ENCODE peak calls at places on chromosome 20, in ten cellular contexts. One of them, this sample, is unnamed. For H3K27me3 and H3K36me3, the result is how much of the 10 kb centered on the place peaks cover.

GRCh38 chr20:2349801-2350200 is 30.9 kb upstream of the TGM6 start:
- DNase-seq in heart right ventricle: no peak
- DNase-seq in uterus: no peak
- DNase-seq in colonic mucosa: no peak
- DNase-seq in psoas muscle: no peak
- DNase-seq in GM23338: no peak
- DNase-seq in adrenal gland: no peak
- DNase-seq in SK-N-SH: no peak
- DNase-seq in IMR-90: no peak
- DNase-seq in BE2C: no peak
- DNase-seq in this sample: no peak

GRCh38 chr20:5401277-5401676 is 84.5 kb upstream of the PROKR2 start:
- DNase-seq in heart right ventricle: no peak
- DNase-seq in psoas muscle: no peak
- DNase-seq in colonic mucosa: no peak
- DNase-seq in IMR-90: no peak
- DNase-seq in SK-N-SH: peak
- DNase-seq in GM23338: no peak
- DNase-seq in uterus: no peak
- DNase-seq in BE2C: no peak
- DNase-seq in adrenal gland: no peak
- DNase-seq in this sample: no peak

GRCh38 chr20:24389686-24390085 is 79.7 kb upstream of the SYNDIG1 start:
- DNase-seq in SK-N-SH: no peak
- DNase-seq in IMR-90: no peak
- DNase-seq in BE2C: no peak
- DNase-seq in colonic mucosa: no peak
- DNase-seq in psoas muscle: no peak
- DNase-seq in GM23338: no peak
- DNase-seq in uterus: no peak
- DNase-seq in adrenal gland: no peak
- DNase-seq in heart right ventricle: no peak
- DNase-seq in this sample: no peak

GRCh38 chr20:24768977-24769675 is 179.9 kb upstream of the CST7 start:
- DNase-seq in SK-N-SH: peak
- DNase-seq in IMR-90: no peak
- DNase-seq in colonic mucosa: no peak
- DNase-seq in psoas muscle: no peak
- DNase-seq in uterus: no peak
- DNase-seq in GM23338: no peak
- DNase-seq in adrenal gland: no peak
- DNase-seq in BE2C: peak
- DNase-seq in heart right ventricle: no peak
- DNase-seq in this sample: no peak

GRCh38 chr20:61668064-61668463 is 397.6 kb downstream of the TAF4 start:
- DNase-seq in SK-N-SH: no peak
- DNase-seq in heart right ventricle: no peak
- DNase-seq in colonic mucosa: no peak
- DNase-seq in BE2C: no peak
- DNase-seq in IMR-90: no peak
- DNase-seq in psoas muscle: no peak
- DNase-seq in GM23338: no peak
- DNase-seq in uterus: no peak
- DNase-seq in adrenal gland: no peak
- DNase-seq in this sample: no peak

GRCh38 chr20:1001116-1001515 is 995 bp downstream of the RSPO4 start:
- DNase-seq in GM23338: no peak
- DNase-seq in psoas muscle: no peak
- DNase-seq in BE2C: no peak
- DNase-seq in IMR-90: no peak
- DNase-seq in uterus: no peak
- DNase-seq in colonic mucosa: no peak
- DNase-seq in heart right ventricle: no peak
- DNase-seq in adrenal gland: no peak
- DNase-seq in SK-N-SH: no peak
- DNase-seq in this sample: no peak

GRCh38 chr20:53748821-53749402 is 155.3 kb upstream of the ZNF217 start:
- DNase-seq in heart right ventricle: no peak
- DNase-seq in psoas muscle: no peak
- DNase-seq in colonic mucosa: no peak
- DNase-seq in BE2C: no peak
- DNase-seq in GM23338: no peak
- DNase-seq in adrenal gland: no peak
- DNase-seq in SK-N-SH: no peak
- DNase-seq in uterus: no peak
- DNase-seq in IMR-90: peak
- DNase-seq in this sample: no peak

GRCh38 chr20:33882018-33882417 is 70.9 kb downstream of the CHMP4B start:
- DNase-seq in IMR-90: no peak
- DNase-seq in psoas muscle: no peak
- DNase-seq in colonic mucosa: no peak
- DNase-seq in SK-N-SH: no peak
- DNase-seq in heart right ventricle: no peak
- DNase-seq in adrenal gland: no peak
- DNase-seq in GM23338: no peak
- DNase-seq in BE2C: no peak
- DNase-seq in uterus: no peak
- DNase-seq in this sample: no peak

GRCh38 chr20:3576363-3576762 is 86.8 kb downstream of the GFRA4 start:
- DNase-seq in GM23338: no peak
- DNase-seq in uterus: no peak
- DNase-seq in BE2C: no peak
- DNase-seq in psoas muscle: no peak
- DNase-seq in adrenal gland: no peak
- DNase-seq in colonic mucosa: no peak
- DNase-seq in heart right ventricle: no peak
- DNase-seq in SK-N-SH: no peak
- DNase-seq in IMR-90: no peak
- DNase-seq in this sample: no peak

GRCh38 chr20:19756756-19757486 is 1.1 kb upstream of the RIN2 start:
- DNase-seq in colonic mucosa: no peak
- DNase-seq in IMR-90: no peak
- DNase-seq in heart right ventricle: no peak
- DNase-seq in adrenal gland: no peak
- DNase-seq in BE2C: no peak
- DNase-seq in psoas muscle: no peak
- DNase-seq in GM23338: no peak
- DNase-seq in SK-N-SH: no peak
- DNase-seq in uterus: no peak
- DNase-seq in this sample: no peak

GRCh38 chr20:11849976-11850670 is 67.6 kb upstream of the BTBD3 start:
- DNase-seq in colonic mucosa: no peak
- DNase-seq in psoas muscle: peak
- DNase-seq in GM23338: no peak
- DNase-seq in BE2C: no peak
- DNase-seq in adrenal gland: no peak
- DNase-seq in IMR-90: peak
- DNase-seq in SK-N-SH: no peak
- DNase-seq in uterus: peak
- DNase-seq in heart right ventricle: no peak
- DNase-seq in this sample: no peak

GRCh38 chr20:10786678-10787077 is 112.9 kb upstream of the JAG1 start:
- DNase-seq in heart right ventricle: no peak
- DNase-seq in GM23338: no peak
- DNase-seq in uterus: no peak
- DNase-seq in colonic mucosa: no peak
- DNase-seq in SK-N-SH: no peak
- DNase-seq in BE2C: no peak
- DNase-seq in adrenal gland: no peak
- DNase-seq in psoas muscle: no peak
- DNase-seq in IMR-90: no peak
- DNase-seq in this sample: no peak

GRCh38 chr20:47252879-47253307 is 103.6 kb downstream of the ZMYND8 start:
- DNase-seq in adrenal gland: no peak
- DNase-seq in IMR-90: no peak
- DNase-seq in uterus: no peak
- DNase-seq in BE2C: no peak
- DNase-seq in SK-N-SH: no peak
- DNase-seq in psoas muscle: no peak
- DNase-seq in colonic mucosa: peak
- DNase-seq in GM23338: no peak
- DNase-seq in heart right ventricle: no peak
- DNase-seq in this sample: no peak

GRCh38 chr20:40497781-40498691 is 191.0 kb downstream of the MAFB start:
- DNase-seq in adrenal gland: no peak
- DNase-seq in colonic mucosa: no peak
- DNase-seq in BE2C: no peak
- DNase-seq in heart right ventricle: peak
- DNase-seq in GM23338: no peak
- DNase-seq in IMR-90: no peak
- DNase-seq in psoas muscle: peak
- DNase-seq in uterus: no peak
- DNase-seq in SK-N-SH: no peak
- DNase-seq in this sample: no peak

GRCh38 chr20:11261533-11262000 is 587.8 kb upstream of the JAG1 start:
- DNase-seq in colonic mucosa: no peak
- DNase-seq in IMR-90: peak
- DNase-seq in BE2C: no peak
- DNase-seq in GM23338: no peak
- DNase-seq in SK-N-SH: no peak
- DNase-seq in heart right ventricle: no peak
- DNase-seq in uterus: no peak
- DNase-seq in psoas muscle: no peak
- DNase-seq in adrenal gland: no peak
- DNase-seq in this sample: no peak

GRCh38 chr20:4694076-4694475 is 27.6 kb upstream of the PRND start:
- DNase-seq in heart right ventricle: no peak
- DNase-seq in psoas muscle: no peak
- DNase-seq in SK-N-SH: no peak
- DNase-seq in colonic mucosa: no peak
- DNase-seq in uterus: no peak
- DNase-seq in IMR-90: no peak
- DNase-seq in adrenal gland: no peak
- DNase-seq in GM23338: no peak
- DNase-seq in BE2C: no peak
- DNase-seq in this sample: no peak

GRCh38 chr20:53621482-53622246 is 28.0 kb upstream of the ZNF217 start:
- DNase-seq in adrenal gland: peak
- DNase-seq in psoas muscle: peak
- DNase-seq in BE2C: peak
- DNase-seq in colonic mucosa: peak
- DNase-seq in IMR-90: peak
- DNase-seq in SK-N-SH: peak
- DNase-seq in GM23338: peak
- DNase-seq in heart right ventricle: peak
- DNase-seq in uterus: peak
- DNase-seq in this sample: peak

GRCh38 chr20:63373996-63374395 is 12.8 kb upstream of the CHRNA4 start:
- DNase-seq in adrenal gland: no peak
- DNase-seq in uterus: no peak
- DNase-seq in BE2C: no peak
- DNase-seq in psoas muscle: no peak
- DNase-seq in IMR-90: no peak
- DNase-seq in colonic mucosa: no peak
- DNase-seq in heart right ventricle: peak
- DNase-seq in GM23338: no peak
- DNase-seq in SK-N-SH: no peak
- DNase-seq in this sample: no peak
- H3K27me3 ChIP-seq in adrenal gland: under half
- H3K27me3 ChIP-seq in uterus: under half
- H3K27me3 ChIP-seq in BE2C: under half
- H3K27me3 ChIP-seq in psoas muscle: under half
- H3K27me3 ChIP-seq in IMR-90: half or more
- H3K27me3 ChIP-seq in colonic mucosa: under half
- H3K27me3 ChIP-seq in heart right ventricle: half or more
- H3K27me3 ChIP-seq in GM23338: under half
- H3K27me3 ChIP-seq in SK-N-SH: under half
- H3K27me3 ChIP-seq in this sample: under half

DNA sequence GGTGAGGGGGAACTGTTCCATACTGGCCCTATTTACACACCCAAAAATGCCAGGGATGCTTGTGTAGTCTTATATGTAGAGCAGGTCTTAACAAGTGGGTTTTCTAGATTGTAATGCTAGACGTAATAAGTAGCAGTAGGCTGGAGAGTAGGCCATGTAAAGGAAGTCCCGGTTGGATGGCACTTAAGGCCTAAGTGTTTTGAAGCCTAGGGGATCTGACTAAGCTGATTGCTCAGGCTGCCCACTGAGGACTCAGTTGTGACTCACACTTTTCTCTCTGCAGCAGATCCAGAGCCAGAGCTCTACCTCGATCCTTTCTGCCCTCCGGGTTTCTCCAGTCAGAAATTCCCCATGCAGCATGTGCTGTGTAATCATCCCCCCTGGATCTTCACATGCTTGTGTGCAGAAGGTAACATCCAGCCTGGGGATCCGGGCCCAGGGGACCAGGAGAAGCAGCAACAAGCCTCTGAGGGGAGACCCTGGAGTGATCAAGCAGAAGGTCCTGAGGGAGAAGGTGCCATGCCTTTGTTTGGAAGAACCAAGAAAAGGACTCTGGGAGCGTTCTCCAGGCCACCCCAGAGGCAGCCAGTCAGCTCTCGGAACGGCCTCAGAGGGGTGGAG is 26.6 kb downstream of the ZNF133 start:
- DNase-seq in heart right ventricle: no peak
- DNase-seq in IMR-90: peak
- DNase-seq in colonic mucosa: no peak
- DNase-seq in BE2C: no peak
- DNase-seq in SK-N-SH: no peak
- DNase-seq in adrenal gland: no peak
- DNase-seq in uterus: no peak
- DNase-seq in GM23338: no peak
- DNase-seq in psoas muscle: no peak
- DNase-seq in this sample: no peak
- H3K4me3 ChIP-seq in heart right ventricle: no peak
- H3K4me3 ChIP-seq in IMR-90: no peak
- H3K4me3 ChIP-seq in colonic mucosa: no peak
- H3K4me3 ChIP-seq in BE2C: no peak
- H3K4me3 ChIP-seq in SK-N-SH: no peak
- H3K4me3 ChIP-seq in adrenal gland: no peak
- H3K4me3 ChIP-seq in uterus: no peak
- H3K4me3 ChIP-seq in GM23338: no peak
- H3K4me3 ChIP-seq in psoas muscle: no peak
- H3K4me3 ChIP-seq in this sample: no peak

DNA sequence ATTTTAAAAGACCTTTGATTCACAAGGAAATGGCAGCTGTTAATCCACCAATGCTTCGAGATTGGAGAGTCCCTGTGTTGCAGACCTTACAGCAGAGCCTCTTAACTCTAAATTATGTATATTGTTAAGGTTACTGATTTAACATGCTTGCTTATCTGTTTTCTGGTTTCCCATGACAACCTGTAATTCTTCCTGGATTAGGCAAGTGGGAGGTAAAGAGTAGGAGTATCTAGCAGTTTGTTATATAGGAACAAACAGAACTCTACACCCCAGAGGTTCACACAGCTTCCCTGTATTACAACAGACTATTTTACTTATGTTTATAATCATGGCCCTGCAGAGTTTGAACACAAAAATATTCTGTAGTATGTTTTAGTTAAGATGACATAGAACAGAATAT is 39.5 kb downstream of the NKX2-4 start:
- DNase-seq in colonic mucosa: no peak
- DNase-seq in SK-N-SH: no peak
- DNase-seq in uterus: no peak
- DNase-seq in adrenal gland: no peak
- DNase-seq in heart right ventricle: no peak
- DNase-seq in BE2C: no peak
- DNase-seq in IMR-90: peak
- DNase-seq in GM23338: no peak
- DNase-seq in psoas muscle: no peak
- DNase-seq in this sample: no peak
- H3K36me3 ChIP-seq in colonic mucosa: under half
- H3K36me3 ChIP-seq in SK-N-SH: half or more
- H3K36me3 ChIP-seq in uterus: under half
- H3K36me3 ChIP-seq in adrenal gland: half or more
- H3K36me3 ChIP-seq in heart right ventricle: under half
- H3K36me3 ChIP-seq in BE2C: half or more
- H3K36me3 ChIP-seq in IMR-90: under half
- H3K36me3 ChIP-seq in GM23338: under half
- H3K36me3 ChIP-seq in psoas muscle: under half
- H3K36me3 ChIP-seq in this sample: under half

GRCh38 chr20:63369024-63369530 is 7.9 kb upstream of the CHRNA4 start:
- DNase-seq in uterus: no peak
- DNase-seq in heart right ventricle: peak
- DNase-seq in BE2C: no peak
- DNase-seq in adrenal gland: no peak
- DNase-seq in GM23338: no peak
- DNase-seq in IMR-90: no peak
- DNase-seq in colonic mucosa: no peak
- DNase-seq in SK-N-SH: no peak
- DNase-seq in psoas muscle: no peak
- DNase-seq in this sample: no peak
- H3K27me3 ChIP-seq in uterus: under half
- H3K27me3 ChIP-seq in heart right ventricle: under half
- H3K27me3 ChIP-seq in BE2C: under half
- H3K27me3 ChIP-seq in adrenal gland: under half
- H3K27me3 ChIP-seq in GM23338: under half
- H3K27me3 ChIP-seq in IMR-90: half or more
- H3K27me3 ChIP-seq in colonic mucosa: under half
- H3K27me3 ChIP-seq in SK-N-SH: under half
- H3K27me3 ChIP-seq in psoas muscle: under half
- H3K27me3 ChIP-seq in this sample: under half

This sample was measured in Caco-2.